ENCODE peak calls at places on chromosomes 12 and 14, in eight cellular contexts. C, P, K, E, V, O, Y and I are unnamed samples.

GRCh38 chr14:95033851-95034622 is 123.3 kb downstream of the DICER1 start:
- DNase-seq in C (no peak), P (no peak), K (no peak), E (no peak), V (no peak), O (no peak), Y (no peak), I (no peak)

GRCh38 chr12:14913381-14913781 is 25.0 kb downstream of the ERP27 start:
- DNase-seq in C (no peak), P (no peak), K (no peak), E (no peak), V (no peak), O (peak), Y (no peak), I (no peak)

GRCh38 chr12:114963846-114964245 is 279.9 kb upstream of the TBX3 start:
- DNase-seq in C (no peak), P (no peak), K (no peak), E (no peak), V (no peak), O (no peak), Y (no peak), I (no peak)

GRCh38 chr12:21065845-21066244 is 65.1 kb upstream of the SLCO1B1 start:
- DNase-seq in C (no peak), P (peak), K (no peak), E (no peak), V (no peak), O (no peak), Y (peak), I (no peak)

GRCh38 chr12:124914392-124915248 is at the start of gene UBC:
- DNase-seq in C (peak), P (peak), K (no peak), E (peak), V (peak), O (peak), Y (peak), I (peak)

GRCh38 chr12:51884676-51885229 is 3.1 kb upstream of the ANKRD33 start:
- DNase-seq in C (no peak), P (no peak), K (no peak), E (no peak), V (no peak), O (no peak), Y (no peak), I (no peak)

GRCh38 chr14:49970474-49971147 is 77.7 kb downstream of the ARF6 start:
- DNase-seq in C (no peak), P (no peak), K (no peak), E (no peak), V (no peak), O (no peak), Y (peak), I (no peak)

GRCh38 chr12:92623386-92623785 is 79.4 kb upstream of the PLEKHG7 start:
- DNase-seq in C (no peak), P (no peak), K (no peak), E (no peak), V (no peak), O (no peak), Y (no peak), I (no peak)

GRCh38 chr12:63150255-63151060 is 543 bp downstream of the AVPR1A start:
- DNase-seq in C (peak), P (peak), K (no peak), E (no peak), V (no peak), O (no peak), Y (no peak), I (peak)

GRCh38 chr12:19491863-19492262 is 52.6 kb downstream of the AEBP2 start:
- DNase-seq in C (no peak), P (no peak), K (no peak), E (no peak), V (no peak), O (no peak), Y (no peak), I (no peak)

GRCh38 chr12:41013921-41014642 is 174.0 kb upstream of the PDZRN4 start:
- DNase-seq in C (no peak), P (no peak), K (no peak), E (no peak), V (no peak), O (no peak), Y (no peak), I (no peak)

GRCh38 chr14:29419736-29420135 is 507.9 kb downstream of the PRKD1 start:
- DNase-seq in C (no peak), P (no peak), K (no peak), E (no peak), V (no peak), O (no peak), Y (no peak), I (no peak)

GRCh38 chr14:90576581-90576980 is 179.8 kb downstream of the CALM1 start:
- DNase-seq in C (no peak), P (no peak), K (no peak), E (no peak), V (no peak), O (no peak), Y (no peak), I (no peak)

GRCh38 chr12:76366163-76366562 is 17.9 kb upstream of the BBS10 start:
- DNase-seq in C (no peak), P (no peak), K (no peak), E (no peak), V (no peak), O (no peak), Y (no peak), I (no peak)

GRCh38 chr12:26723379-26724308 is 109.3 kb downstream of the ITPR2 start:
- DNase-seq in C (no peak), P (no peak), K (no peak), E (no peak), V (no peak), O (no peak), Y (peak), I (no peak)

GRCh38 chr14:83798421-83798820 is 1731.5 kb upstream of the FLRT2 start:
- DNase-seq in C (no peak), P (no peak), K (no peak), E (no peak), V (no peak), O (no peak), Y (no peak), I (no peak)

GRCh38 chr14:55454264-55455151 is 14.1 kb upstream of the TBPL2 start:
- DNase-seq in C (no peak), P (no peak), K (no peak), E (no peak), V (no peak), O (no peak), Y (peak), I (peak)

GRCh38 chr12:132276066-132276719 is 53.2 kb downstream of the GALNT9 start:
- DNase-seq in C (no peak), P (no peak), K (no peak), E (no peak), V (no peak), O (no peak), Y (no peak), I (no peak)

GRCh38 chr12:14258468-14258947 is 107.0 kb upstream of the ATF7IP start:
- DNase-seq in C (no peak), P (peak), K (no peak), E (no peak), V (no peak), O (no peak), Y (no peak), I (peak)

GRCh38 chr12:68580911-68581310 is 29.8 kb upstream of the RAP1B start:
- DNase-seq in C (no peak), P (no peak), K (no peak), E (no peak), V (no peak), O (no peak), Y (no peak), I (no peak)